ENCODE peak calls at places on chromosome 11, in nine cellular contexts. D, W, Z, K, A, Y, X, I and R are unnamed samples. For H3K36me3, the result is how much of the 10 kb centered on the place peaks cover.

GRCh38 chr11:62553839-62554361 is 7.3 kb upstream of the AHNAK start:
- DNase-seq in D (no peak), W (peak), Z (peak), K (peak), A (no peak), Y (no peak), X (no peak), I (no peak), R (no peak)

GRCh38 chr11:130827697-130828377 is 88.4 kb downstream of the SNX19 start:
- DNase-seq in D (no peak), W (peak), Z (peak), K (peak), A (no peak), Y (peak), X (peak), I (peak), R (peak)

GRCh38 chr11:134516529-134516928 is 104.5 kb upstream of the B3GAT1 start:
- DNase-seq in D (no peak), W (no peak), Z (peak), K (no peak), A (no peak), Y (peak), X (peak), I (no peak), R (no peak)

GRCh38 chr11:123052884-123053721 is 8.8 kb downstream of the HSPA8 start:
- DNase-seq in D (no peak), W (no peak), Z (no peak), K (no peak), A (no peak), Y (no peak), X (no peak), I (no peak), R (no peak)

GRCh38 chr11:76610871-76611475 is 59.6 kb downstream of the LRRC32 start:
- DNase-seq in D (peak), W (no peak), Z (no peak), K (no peak), A (no peak), Y (peak), X (no peak), I (no peak), R (peak)

GRCh38 chr11:75272391-75272790 is 31.8 kb downstream of the TPBGL start:
- DNase-seq in D (no peak), W (no peak), Z (no peak), K (no peak), A (no peak), Y (peak), X (peak), I (no peak), R (peak)

GRCh38 chr11:128716661-128717210 is 22.9 kb downstream of the FLI1 start:
- DNase-seq in D (peak), W (peak), Z (no peak), K (no peak), A (peak), Y (no peak), X (no peak), I (no peak), R (no peak)

GRCh38 chr11:66543263-66544107 is 2.4 kb downstream of the ZDHHC24 start:
- DNase-seq in D (peak), W (no peak), Z (peak), K (no peak), A (peak), Y (peak), X (peak), I (peak), R (peak)

GRCh38 chr11:11253995-11254394 is 99.1 kb downstream of the CSNK2A3 start:
- DNase-seq in D (no peak), W (no peak), Z (no peak), K (no peak), A (no peak), Y (no peak), X (no peak), I (no peak), R (no peak)

GRCh38 chr11:132137981-132138313 is 767.5 kb downstream of the NTM start:
- DNase-seq in D (no peak), W (peak), Z (no peak), K (no peak), A (no peak), Y (no peak), X (no peak), I (no peak), R (no peak)

GRCh38 chr11:86292912-86293606 is 9.0 kb upstream of the HIKESHI start:
- DNase-seq in D (no peak), W (no peak), Z (no peak), K (no peak), A (no peak), Y (no peak), X (no peak), I (no peak), R (no peak)

GRCh38 chr11:2219318-2220017 is 47.9 kb upstream of the TH start:
- DNase-seq in D (no peak), W (no peak), Z (no peak), K (no peak), A (no peak), Y (no peak), X (no peak), I (no peak), R (no peak)

GRCh38 chr11:64916040-64916847 is 765 bp downstream of the ATG2A start:
- DNase-seq in D (peak), W (peak), Z (peak), K (peak), A (peak), Y (no peak), X (peak), I (peak), R (peak)

GRCh38 chr11:35138949-35139881 is at the start of gene CD44:
- DNase-seq in D (peak), W (peak), Z (peak), K (peak), A (peak), Y (peak), X (peak), I (peak), R (peak)

GRCh38 chr11:48080301-48080861 is 100.0 kb downstream of the PTPRJ start:
- DNase-seq in D (no peak), W (no peak), Z (no peak), K (no peak), A (no peak), Y (no peak), X (no peak), I (no peak), R (no peak)

GRCh38 chr11:62577046-62577708 is 3.5 kb upstream of the EEF1G start:
- DNase-seq in D (no peak), W (no peak), Z (peak), K (no peak), A (no peak), Y (no peak), X (peak), I (no peak), R (peak)

GRCh38 chr11:44998051-44998450 is 47.4 kb upstream of the TP53I11 start:
- DNase-seq in D (no peak), W (no peak), Z (no peak), K (no peak), A (no peak), Y (no peak), X (no peak), I (no peak), R (no peak)

GRCh38 chr11:47916361-47916841 is 64.0 kb upstream of the PTPRJ start:
- DNase-seq in D (no peak), W (no peak), Z (no peak), K (no peak), A (no peak), Y (peak), X (peak), I (peak), R (peak)

GRCh38 chr11:34529643-34530042 is 16.0 kb upstream of the ELF5 start:
- DNase-seq in D (no peak), W (no peak), Z (no peak), K (no peak), A (no peak), Y (no peak), X (no peak), I (no peak), R (no peak)

GRCh38 chr11:68186061-68186460 is 27.0 kb downstream of the KMT5B start:
- DNase-seq in D (no peak), W (no peak), Z (no peak), K (no peak), A (no peak), Y (no peak), X (no peak), I (no peak), R (no peak)

GRCh38 chr11:66002648-66003225 is 434 bp downstream of the BANF1 start:
- DNase-seq in D (no peak), W (peak), Z (peak), K (peak), A (no peak), Y (no peak), X (peak), I (no peak), R (no peak)

GRCh38 chr11:72599325-72600117 is 74.7 kb downstream of the PDE2A start:
- DNase-seq in D (no peak), W (no peak), Z (no peak), K (no peak), A (no peak), Y (no peak), X (no peak), I (no peak), R (no peak)

GRCh38 chr11:9750551-9750950 is 86.7 kb downstream of the SWAP70 start:
- DNase-seq in D (no peak), W (no peak), Z (no peak), K (no peak), A (no peak), Y (no peak), X (no peak), I (no peak), R (no peak)
- H3K36me3 ChIP-seq in D (under half), W (under half), Z (under half), K (under half), A (under half), Y (under half), X (under half), I (under half), R (under half)

DNA sequence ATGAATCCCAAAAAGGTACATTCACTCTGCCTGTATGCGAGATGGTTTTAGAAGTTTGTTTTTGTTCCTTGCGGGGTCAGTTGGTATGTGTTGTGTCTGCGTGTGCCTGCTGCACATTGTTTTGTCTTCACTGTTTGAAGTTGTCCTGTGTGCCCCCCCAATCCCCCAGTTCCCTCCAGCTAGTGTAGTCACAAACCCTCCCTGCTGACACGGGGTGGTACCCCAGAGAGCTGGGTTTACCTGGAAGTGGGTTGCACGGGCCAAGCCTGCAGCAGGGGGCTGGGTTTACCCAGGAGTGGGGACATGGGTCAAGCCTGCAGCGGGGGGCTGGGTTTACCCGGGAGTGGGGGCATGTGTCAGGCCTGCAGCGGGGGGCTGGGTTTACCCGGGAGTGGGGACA is 22.2 kb downstream of the CTTN start:
- DNase-seq in D (no peak), W (no peak), Z (no peak), K (no peak), A (no peak), Y (no peak), X (no peak), I (no peak), R (no peak)
- H3K36me3 ChIP-seq in D (under half), W (half or more), Z (under half), K (under half), A (under half), Y (half or more), X (under half), I (under half), R (half or more)

GRCh38 chr11:103077553-103077952 is 14.4 kb downstream of the DCUN1D5 start:
- DNase-seq in D (no peak), W (no peak), Z (no peak), K (no peak), A (no peak), Y (no peak), X (no peak), I (no peak), R (no peak)
- H3K36me3 ChIP-seq in D (under half), W (half or more), Z (under half), K (under half), A (under half), Y (half or more), X (under half), I (under half), R (half or more)

DNA sequence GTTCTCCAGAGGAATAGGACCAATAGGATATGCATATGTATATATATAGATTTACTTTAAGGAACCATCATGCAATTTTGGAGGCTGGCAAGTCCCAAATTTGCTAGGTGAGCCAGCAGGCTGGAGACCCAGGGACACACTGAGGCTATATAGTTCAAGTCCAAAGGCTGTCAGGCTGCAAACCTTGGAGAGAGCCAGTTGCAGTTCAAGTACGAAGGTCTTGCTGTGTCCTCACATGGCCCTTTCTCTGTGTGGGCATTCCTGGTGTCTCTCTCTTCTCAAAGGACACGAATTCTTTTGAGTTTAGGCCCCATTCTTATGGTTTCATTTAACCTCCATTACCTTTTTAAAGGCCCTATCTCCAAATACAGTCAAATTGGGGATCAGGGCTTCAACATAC is 134.4 kb upstream of the SORL1-AS1 start:
- DNase-seq in D (no peak), W (no peak), Z (no peak), K (no peak), A (no peak), Y (no peak), X (no peak), I (peak), R (no peak)
- H3K36me3 ChIP-seq in D (under half), W (under half), Z (under half), K (under half), A (half or more), Y (under half), X (under half), I (under half), R (under half)

DNA sequence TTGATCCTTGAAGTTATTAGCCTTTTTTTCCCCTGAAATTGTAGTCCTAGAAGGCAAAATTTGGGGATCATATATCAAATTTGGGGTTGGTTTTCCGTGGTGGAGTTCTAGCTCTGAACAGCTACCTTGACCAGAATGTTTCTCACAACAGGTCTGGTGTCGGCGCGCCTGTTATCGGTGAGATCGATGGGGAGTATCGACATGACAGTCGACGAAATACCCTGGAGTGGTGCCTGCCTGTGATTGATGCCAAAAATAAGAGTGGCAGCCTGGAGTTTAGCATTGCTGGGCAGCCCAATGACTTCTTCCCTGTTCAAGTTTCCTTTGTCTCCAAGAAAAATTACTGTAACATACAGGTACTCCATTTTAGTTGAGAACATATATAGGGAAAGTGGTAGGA is 9.9 kb upstream of the PHLDB1 start:
- DNase-seq in D (no peak), W (no peak), Z (no peak), K (no peak), A (no peak), Y (no peak), X (no peak), I (no peak), R (no peak)
- H3K36me3 ChIP-seq in D (under half), W (half or more), Z (under half), K (under half), A (half or more), Y (half or more), X (under half), I (under half), R (under half)

DNA sequence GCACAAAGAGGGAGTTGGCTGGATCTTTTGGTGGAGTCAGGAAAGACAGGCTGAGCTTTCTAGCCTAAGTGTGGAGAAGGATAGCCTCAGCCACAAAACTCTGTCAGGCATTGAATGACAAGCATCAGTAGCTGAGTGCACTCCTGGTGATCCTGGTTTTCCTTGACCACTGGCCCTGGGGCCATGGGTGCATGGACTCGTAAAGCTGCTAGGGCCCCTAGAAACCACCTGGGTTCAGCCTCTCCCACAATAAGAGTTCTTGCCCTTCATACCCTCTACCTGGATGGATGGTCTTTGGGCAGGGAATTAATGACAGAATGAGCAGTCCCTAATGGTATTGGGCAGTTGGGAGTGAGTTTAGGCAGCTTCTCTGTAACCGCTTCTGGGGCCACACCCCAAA is 22.9 kb downstream of the TUB start:
- DNase-seq in D (no peak), W (no peak), Z (no peak), K (no peak), A (no peak), Y (no peak), X (no peak), I (peak), R (no peak)
- H3K36me3 ChIP-seq in D (under half), W (under half), Z (under half), K (under half), A (under half), Y (under half), X (under half), I (under half), R (half or more)

GRCh38 chr11:17263803-17264202 is 12.7 kb upstream of the NUCB2 start:
- DNase-seq in D (no peak), W (no peak), Z (no peak), K (no peak), A (no peak), Y (no peak), X (no peak), I (no peak), R (no peak)
- H3K36me3 ChIP-seq in D (under half), W (under half), Z (under half), K (under half), A (under half), Y (under half), X (under half), I (under half), R (under half)

GRCh38 chr11:20564811-20565210 is 34.6 kb upstream of the SLC6A5 start:
- DNase-seq in D (no peak), W (no peak), Z (no peak), K (no peak), A (no peak), Y (no peak), X (no peak), I (no peak), R (no peak)
- H3K36me3 ChIP-seq in D (under half), W (under half), Z (under half), K (under half), A (under half), Y (under half), X (under half), I (under half), R (under half)

GRCh38 chr11:69650832-69651344 is 9.9 kb downstream of the CCND1 start:
- DNase-seq in D (no peak), W (no peak), Z (peak), K (no peak), A (no peak), Y (no peak), X (no peak), I (no peak), R (no peak)

GRCh38 chr11:69650081-69650831 is 9.3 kb downstream of the CCND1 start:
- DNase-seq in D (no peak), W (no peak), Z (peak), K (no peak), A (no peak), Y (peak), X (no peak), I (no peak), R (no peak)

GRCh38 chr11:69647761-69648497 is 7.0 kb downstream of the CCND1 start:
- DNase-seq in D (no peak), W (no peak), Z (peak), K (no peak), A (no peak), Y (no peak), X (no peak), I (no peak), R (no peak)

GRCh38 chr11:69648679-69649575 is 8.0 kb downstream of the CCND1 start:
- DNase-seq in D (no peak), W (no peak), Z (no peak), K (no peak), A (no peak), Y (no peak), X (no peak), I (no peak), R (no peak)

GRCh38 chr11:69649576-69649900 is 8.6 kb downstream of the CCND1 start:
- DNase-seq in D (no peak), W (no peak), Z (no peak), K (no peak), A (no peak), Y (no peak), X (no peak), I (no peak), R (no peak)
- H3K36me3 ChIP-seq in D (under half), W (half or more), Z (under half), K (under half), A (under half), Y (half or more), X (under half), I (under half), R (half or more)

GRCh38 chr11:17952487-17952886 is 60.4 kb downstream of the SERGEF start:
- DNase-seq in D (no peak), W (no peak), Z (no peak), K (no peak), A (no peak), Y (no peak), X (no peak), I (no peak), R (no peak)

GRCh38 chr11:17954395-17955252 is 58.2 kb downstream of the SERGEF start:
- DNase-seq in D (no peak), W (no peak), Z (peak), K (peak), A (no peak), Y (no peak), X (no peak), I (no peak), R (no peak)

GRCh38 chr11:17951685-17952388 is 61.0 kb downstream of the SERGEF start:
- DNase-seq in D (no peak), W (no peak), Z (no peak), K (no peak), A (no peak), Y (no peak), X (no peak), I (no peak), R (no peak)
- H3K36me3 ChIP-seq in D (under half), W (under half), Z (under half), K (under half), A (half or more), Y (under half), X (under half), I (under half), R (half or more)